ENCODE peak calls at places on chromosomes 6 and 20, in nine cellular contexts. O is tibial nerve; Y is GM23338; V is lung; T is pancreas; I is body of pancreas; K is RWPE1; A is CD8-positive, alpha-beta memory T cell; D is heart right ventricle. N is an unnamed sample.

GRCh38 chr6:25112207-25112874 is 166.8 kb upstream of the CARMIL1 start:
- DNase-seq in I (no peak), T (no peak), Y (no peak), K (peak), A (no peak), D (no peak), V (no peak), O (no peak), N (no peak)

GRCh38 chr20:37902504-37903313 is at the start of gene VSTM2L:
- DNase-seq in K (peak), Y (peak), V (peak), O (no peak), I (peak), A (no peak), D (no peak), T (no peak), N (peak)

GRCh38 chr20:35947489-35947888 is 6.8 kb downstream of the SCAND1 start:
- DNase-seq in Y (peak), I (peak), A (no peak), D (no peak), O (no peak), V (no peak), K (no peak), T (no peak), N (no peak)

GRCh38 chr20:3659492-3660261 is 3.5 kb downstream of the GFRA4 start:
- DNase-seq in D (no peak), V (no peak), O (no peak), A (no peak), I (no peak), T (no peak), K (no peak), Y (no peak), N (no peak)

GRCh38 chr20:6074145-6074561 is 20.3 kb upstream of the LRRN4 start:
- DNase-seq in A (no peak), Y (peak), D (peak), K (no peak), T (no peak), V (no peak), O (no peak), I (no peak), N (peak)

GRCh38 chr6:45952546-45952945 is 63.1 kb downstream of the CLIC5 start:
- DNase-seq in K (no peak), I (no peak), D (no peak), V (no peak), O (no peak), A (no peak), Y (no peak), T (no peak), N (no peak)

GRCh38 chr20:22572023-22572422 is 12.3 kb downstream of the FOXA2 start:
- DNase-seq in V (no peak), O (no peak), D (no peak), A (no peak), Y (no peak), K (no peak), I (no peak), T (no peak), N (no peak)

GRCh38 chr6:72826744-72827438 is 205.0 kb downstream of the KCNQ5 start:
- DNase-seq in A (no peak), V (no peak), D (no peak), I (no peak), T (no peak), Y (no peak), O (no peak), K (no peak), N (no peak)

GRCh38 chr6:56692586-56693245 is 50.0 kb upstream of the DST start:
- DNase-seq in T (no peak), V (no peak), Y (no peak), I (no peak), D (no peak), K (no peak), O (no peak), A (no peak), N (no peak)

GRCh38 chr6:136923954-136924291 is 1.8 kb downstream of the SLC35D3 start:
- DNase-seq in V (no peak), Y (no peak), O (no peak), I (no peak), K (no peak), D (no peak), A (no peak), T (no peak), N (no peak)

GRCh38 chr20:3483784-3484183 is 13.0 kb downstream of the ATRN start:
- DNase-seq in D (no peak), T (no peak), K (no peak), O (no peak), A (no peak), I (no peak), Y (no peak), V (no peak), N (no peak)

GRCh38 chr20:52312131-52312729 is 120.7 kb upstream of the ZFP64 start:
- DNase-seq in I (peak), D (peak), Y (peak), A (peak), K (peak), T (peak), O (no peak), V (peak), N (peak)

GRCh38 chr6:26158581-26159416 is 71.6 kb downstream of the HFE start:
- DNase-seq in Y (peak), D (peak), K (no peak), V (peak), I (peak), T (peak), A (peak), O (no peak), N (peak)

GRCh38 chr20:2280083-2280482 is 15.7 kb upstream of the TGM3 start:
- DNase-seq in I (no peak), V (no peak), O (no peak), T (no peak), D (no peak), Y (no peak), K (no peak), A (no peak), N (no peak)

GRCh38 chr6:30881987-30882763 is 2.1 kb upstream of the DDR1 start:
- DNase-seq in A (no peak), K (no peak), I (peak), O (no peak), V (no peak), Y (peak), T (no peak), D (peak), N (no peak)

GRCh38 chr6:11770546-11771466 is 7.8 kb downstream of the ADTRP start:
- DNase-seq in D (peak), Y (peak), A (no peak), V (peak), I (peak), O (peak), T (peak), K (peak), N (peak)

GRCh38 chr20:35954907-35955251 is 577 bp upstream of the SCAND1 start:
- DNase-seq in T (no peak), V (no peak), A (peak), D (no peak), Y (no peak), I (no peak), O (no peak), K (peak), N (no peak)

GRCh38 chr6:113820751-113821150 is 36.4 kb upstream of the MARCKS start:
- DNase-seq in Y (no peak), T (no peak), K (no peak), D (no peak), V (no peak), O (no peak), A (no peak), I (no peak), N (no peak)

GRCh38 chr20:6731951-6732580 is 35.4 kb upstream of the BMP2 start:
- DNase-seq in I (peak), Y (no peak), A (no peak), V (no peak), D (peak), T (no peak), O (peak), K (no peak), N (peak)

GRCh38 chr20:49037962-49038387 is 8.1 kb upstream of the CSE1L start:
- DNase-seq in Y (no peak), I (no peak), T (no peak), K (no peak), D (no peak), V (no peak), O (no peak), A (no peak), N (no peak)

DNA sequence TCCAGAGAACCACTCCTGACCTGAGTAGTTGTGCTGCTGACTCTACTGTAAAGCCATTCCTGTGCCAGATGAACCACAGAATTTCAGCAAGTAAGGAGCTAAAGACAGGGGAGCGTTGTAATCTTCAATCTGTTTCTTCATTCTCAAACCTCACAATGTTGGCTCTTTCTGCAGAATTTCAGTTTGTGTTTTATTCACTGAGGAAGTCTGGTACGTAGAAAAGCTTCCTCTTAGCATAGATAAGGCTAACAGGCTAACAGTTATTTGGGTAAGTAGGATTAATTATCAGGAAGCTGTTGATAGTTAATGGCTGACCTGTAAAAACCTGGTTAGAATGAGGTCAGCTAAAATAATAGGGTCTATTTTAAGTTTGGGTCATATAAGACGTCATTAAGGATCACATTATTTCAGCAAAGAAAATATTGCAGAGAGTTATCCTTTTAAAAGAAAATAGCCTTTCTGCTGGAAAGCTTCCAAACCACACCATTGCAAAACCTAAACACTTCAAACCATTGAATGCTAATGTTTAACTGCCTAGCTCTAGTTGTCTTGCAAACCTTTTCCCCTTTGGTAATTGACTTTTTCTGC is 14.1 kb upstream of the TENT5A start:
- DNase-seq in Y (no peak), D (no peak), O (no peak), V (peak), A (no peak), I (no peak), K (peak), T (no peak), N (no peak)
- H3K27ac ChIP-seq in Y (no peak), D (no peak), O (peak), V (no peak), A (no peak), I (no peak), K (no peak), T (peak), N (no peak)

GRCh38 chr6:441126-441920 is 49.8 kb downstream of the IRF4 start:
- DNase-seq in K (no peak), T (no peak), Y (no peak), I (no peak), O (no peak), V (no peak), A (no peak), D (no peak), N (no peak)
- H3K27ac ChIP-seq in K (no peak), T (no peak), Y (no peak), I (no peak), O (no peak), V (no peak), A (no peak), D (no peak), N (no peak)

GRCh38 chr6:14966111-14966901 is 279.6 kb upstream of the JARID2 start:
- DNase-seq in V (no peak), Y (peak), I (no peak), K (no peak), T (no peak), D (no peak), A (no peak), O (no peak), N (no peak)

GRCh38 chr6:14969126-14969525 is 276.7 kb upstream of the JARID2 start:
- DNase-seq in K (no peak), V (no peak), Y (no peak), T (no peak), A (no peak), O (no peak), D (no peak), I (no peak), N (no peak)

GRCh38 chr6:14968056-14968643 is 277.7 kb upstream of the JARID2 start:
- DNase-seq in K (no peak), T (no peak), A (no peak), I (peak), V (no peak), O (no peak), D (no peak), Y (no peak), N (no peak)

GRCh38 chr6:14965340-14966102 is 280.3 kb upstream of the JARID2 start:
- DNase-seq in I (no peak), T (no peak), V (no peak), K (no peak), A (no peak), Y (no peak), D (no peak), O (no peak), N (no peak)

DNA sequence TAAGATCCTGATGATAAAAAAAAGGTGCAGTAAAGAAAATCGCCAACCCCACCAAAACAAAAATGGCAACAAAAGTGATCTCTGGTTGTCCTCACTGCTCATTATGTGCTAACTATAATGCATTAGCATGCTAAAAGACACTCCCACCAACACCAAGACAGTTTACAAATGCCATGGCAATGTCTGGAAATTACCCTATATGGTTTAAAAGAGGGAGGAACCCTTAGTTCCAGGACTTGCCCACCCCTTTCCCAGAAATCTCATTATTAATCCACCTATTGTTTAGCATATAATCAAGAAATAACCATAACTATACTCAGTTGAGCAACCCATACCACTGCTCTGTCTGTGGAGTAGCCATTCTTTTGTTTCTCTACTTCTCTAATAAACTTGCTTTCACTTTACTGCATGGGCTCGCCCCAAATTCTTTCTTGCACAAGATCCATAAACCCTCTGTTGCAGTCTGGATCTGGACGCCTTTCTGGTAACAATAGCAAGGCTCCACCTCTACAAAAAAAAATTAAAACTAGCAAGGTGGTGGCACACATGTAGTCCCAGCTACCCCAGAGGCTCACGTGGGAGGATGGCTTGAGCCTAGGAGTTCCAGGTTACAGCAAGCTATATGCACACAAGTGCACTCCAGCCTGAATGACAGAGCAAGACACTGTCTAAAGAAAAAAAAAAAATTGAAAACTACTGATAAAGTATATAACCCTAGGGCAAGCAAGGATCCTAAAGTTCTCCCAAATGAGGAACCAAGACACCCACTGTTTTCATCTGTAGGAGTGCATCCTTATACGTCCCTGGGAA is 278.8 kb upstream of the JARID2 start:
- DNase-seq in O (no peak), Y (no peak), I (no peak), K (no peak), D (no peak), V (no peak), A (no peak), T (no peak), N (no peak)
- H3K27ac ChIP-seq in O (no peak), Y (peak), I (no peak), K (no peak), D (no peak), V (no peak), A (no peak), T (no peak), N (no peak)

GRCh38 chr20:57142667-57143066 is 123.8 kb downstream of the BMP7 start:
- DNase-seq in T (no peak), K (no peak), O (no peak), Y (no peak), A (no peak), V (no peak), I (no peak), D (no peak), N (no peak)

GRCh38 chr20:57146155-57146554 is 120.3 kb downstream of the BMP7 start:
- DNase-seq in K (no peak), I (no peak), Y (no peak), A (no peak), D (no peak), O (no peak), T (no peak), V (no peak), N (no peak)

GRCh38 chr20:57143173-57143572 is 123.3 kb downstream of the BMP7 start:
- DNase-seq in Y (no peak), O (no peak), I (no peak), K (no peak), A (no peak), T (no peak), V (no peak), D (no peak), N (no peak)

GRCh38 chr20:57147185-57147584 is 119.3 kb downstream of the BMP7 start:
- DNase-seq in K (no peak), O (no peak), D (no peak), I (no peak), Y (no peak), T (no peak), A (no peak), V (no peak), N (no peak)

GRCh38 chr20:57145089-57145631 is 121.3 kb downstream of the BMP7 start:
- DNase-seq in I (no peak), O (no peak), A (no peak), V (no peak), T (no peak), K (no peak), Y (no peak), D (no peak), N (no peak)
- H3K27ac ChIP-seq in I (no peak), O (no peak), A (no peak), V (no peak), T (no peak), K (no peak), Y (no peak), D (no peak), N (no peak)

DNA sequence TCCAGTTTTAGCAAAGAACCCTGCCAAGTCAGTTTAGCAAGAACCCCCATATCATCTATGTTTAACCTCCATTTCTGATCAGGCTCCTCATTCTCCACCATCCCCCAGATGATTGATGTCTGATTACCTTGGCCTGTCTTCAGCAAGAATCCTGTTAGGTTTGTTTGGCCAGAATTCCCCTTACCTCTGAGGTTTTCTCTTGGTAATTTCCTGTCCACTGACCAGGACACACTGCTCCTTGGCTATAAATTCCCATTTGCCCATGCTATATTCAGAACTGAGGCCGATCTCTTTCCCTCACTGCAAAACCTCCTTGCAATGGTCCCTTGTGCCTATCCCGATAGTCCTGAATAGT is 27.0 kb downstream of the ZNF311 start:
- DNase-seq in Y (no peak), O (no peak), V (no peak), A (no peak), T (no peak), D (no peak), K (no peak), I (no peak), N (no peak)
- H3K27ac ChIP-seq in Y (no peak), O (no peak), V (no peak), A (peak), T (no peak), D (no peak), K (no peak), I (no peak), N (no peak)

GRCh38 chr20:8854566-8854965 is 214.3 kb upstream of the PLCB4 start:
- DNase-seq in Y (peak), D (peak), A (no peak), K (no peak), O (no peak), T (no peak), V (peak), I (peak), N (peak)
- H3K27ac ChIP-seq in Y (peak), D (peak), A (no peak), K (no peak), O (peak), T (peak), V (peak), I (no peak), N (peak)

GRCh38 chr6:166704171-166704570 is 77.1 kb upstream of the RPS6KA2 start:
- DNase-seq in O (no peak), D (no peak), T (no peak), I (no peak), A (no peak), K (no peak), V (no peak), Y (no peak), N (no peak)
- H3K27ac ChIP-seq in O (no peak), D (no peak), T (no peak), I (no peak), A (no peak), K (no peak), V (no peak), Y (no peak), N (no peak)

GRCh38 chr6:112400282-112400681 is 53.2 kb downstream of the RFPL4B start:
- DNase-seq in D (no peak), V (no peak), Y (no peak), I (no peak), A (no peak), K (no peak), T (no peak), O (no peak), N (no peak)
- H3K27ac ChIP-seq in D (no peak), V (no peak), Y (no peak), I (no peak), A (no peak), K (no peak), T (no peak), O (no peak), N (no peak)